ENCODE peak calls at places on chromosomes 12 and 14, in six cellular contexts. One of them, this sample, is unnamed.

GRCh38 chr14:95901014-95901413 is 24.4 kb downstream of the TUNAR start:
- DNase-seq in BE2C: no peak
- DNase-seq in transverse colon: no peak
- DNase-seq in left lung: no peak
- DNase-seq in thyroid gland: no peak
- DNase-seq in PC-3: no peak
- DNase-seq in this sample: no peak

GRCh38 chr12:1369942-1370620 is 224.3 kb downstream of the FBXL14 start:
- DNase-seq in BE2C: no peak
- DNase-seq in transverse colon: no peak
- DNase-seq in left lung: no peak
- DNase-seq in thyroid gland: no peak
- DNase-seq in PC-3: no peak
- DNase-seq in this sample: no peak

GRCh38 chr14:72169521-72169920 is 237.3 kb downstream of the RGS6 start:
- DNase-seq in BE2C: peak; percentile 43
- DNase-seq in transverse colon: no peak
- DNase-seq in left lung: no peak
- DNase-seq in thyroid gland: no peak
- DNase-seq in PC-3: no peak
- DNase-seq in this sample: peak; percentile 12

GRCh38 chr14:66444271-66444987 is 41.7 kb upstream of the CCDC196 start:
- DNase-seq in BE2C: no peak
- DNase-seq in transverse colon: no peak
- DNase-seq in left lung: no peak
- DNase-seq in thyroid gland: no peak
- DNase-seq in PC-3: no peak
- DNase-seq in this sample: no peak

GRCh38 chr12:1732914-1733313 is 42.0 kb downstream of the ADIPOR2 start:
- DNase-seq in BE2C: no peak
- DNase-seq in transverse colon: no peak
- DNase-seq in left lung: no peak
- DNase-seq in thyroid gland: no peak
- DNase-seq in PC-3: no peak
- DNase-seq in this sample: no peak

GRCh38 chr12:8867786-8868185 is 45.4 kb downstream of the A2ML1 start:
- DNase-seq in BE2C: no peak
- DNase-seq in transverse colon: no peak
- DNase-seq in left lung: no peak
- DNase-seq in thyroid gland: no peak
- DNase-seq in PC-3: no peak
- DNase-seq in this sample: no peak

GRCh38 chr12:39892146-39892545 is 213.7 kb downstream of the SLC2A13 start:
- DNase-seq in BE2C: peak; percentile 62
- DNase-seq in transverse colon: no peak
- DNase-seq in left lung: no peak
- DNase-seq in thyroid gland: no peak
- DNase-seq in PC-3: no peak
- DNase-seq in this sample: no peak

GRCh38 chr12:122356192-122356635 is 66.3 kb downstream of the CLIP1 start:
- DNase-seq in BE2C: peak; percentile 62
- DNase-seq in transverse colon: peak; percentile 51
- DNase-seq in left lung: no peak
- DNase-seq in thyroid gland: peak; percentile 56
- DNase-seq in PC-3: peak; percentile 79
- DNase-seq in this sample: peak; percentile 74

GRCh38 chr14:68862954-68863594 is 70.2 kb upstream of the ZFP36L1 start:
- DNase-seq in BE2C: peak; percentile 86
- DNase-seq in transverse colon: peak; percentile 82
- DNase-seq in left lung: no peak
- DNase-seq in thyroid gland: peak; percentile 75
- DNase-seq in PC-3: peak; percentile 91
- DNase-seq in this sample: peak; percentile 88

GRCh38 chr14:102080183-102081080 is 6.4 kb downstream of the HSP90AA1 start:
- DNase-seq in BE2C: no peak
- DNase-seq in transverse colon: no peak
- DNase-seq in left lung: no peak
- DNase-seq in thyroid gland: no peak
- DNase-seq in PC-3: no peak
- DNase-seq in this sample: no peak
- H3K36me3 ChIP-seq in BE2C: peaks cover 67% of the 10 kb centered on the region
- H3K36me3 ChIP-seq in transverse colon: peaks cover 63% of the 10 kb centered on the region
- H3K36me3 ChIP-seq in left lung: peaks cover 94% of the 10 kb centered on the region
- H3K36me3 ChIP-seq in thyroid gland: peaks cover 71% of the 10 kb centered on the region
- H3K36me3 ChIP-seq in PC-3: peaks cover 62% of the 10 kb centered on the region
- H3K36me3 ChIP-seq in this sample: peaks cover 48% of the 10 kb centered on the region

GRCh38 chr12:67068204-67068731 is 200.9 kb upstream of the CAND1 start:
- DNase-seq in BE2C: no peak
- DNase-seq in transverse colon: peak; percentile 13
- DNase-seq in left lung: peak; percentile 51
- DNase-seq in thyroid gland: peak; percentile 15
- DNase-seq in PC-3: peak; percentile 17
- DNase-seq in this sample: peak; percentile 59
- H3K4me3 ChIP-seq in BE2C: no peak overlapping the region
- H3K4me3 ChIP-seq in transverse colon: peak overlapping the region; percentile 73
- H3K4me3 ChIP-seq in left lung: peak overlapping the region; percentile 45
- H3K4me3 ChIP-seq in thyroid gland: peak overlapping the region; percentile 62
- H3K4me3 ChIP-seq in PC-3: peak overlapping the region; percentile 72
- H3K4me3 ChIP-seq in this sample: peak overlapping the region; percentile 76

DNA sequence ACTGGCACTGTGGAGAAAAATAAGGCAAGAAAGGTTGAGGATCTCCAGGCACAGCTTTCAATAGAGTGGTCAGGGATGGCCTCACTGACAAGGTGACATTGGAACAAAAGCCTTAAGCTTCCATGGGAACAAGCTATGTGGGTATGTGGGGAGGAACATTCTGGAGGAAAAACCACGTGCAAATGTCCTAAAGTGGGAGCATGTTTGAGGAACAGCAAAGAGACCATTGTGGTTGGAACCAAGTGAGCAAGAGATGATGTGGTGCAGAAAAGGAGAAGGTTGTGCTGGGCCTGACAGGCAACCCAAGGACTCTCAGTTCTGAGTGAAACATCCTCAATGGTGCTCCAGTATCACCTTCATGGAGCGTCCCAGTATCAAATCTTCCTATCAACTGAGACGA is 184.0 kb downstream of the CAND1 start:
- DNase-seq in BE2C: no peak
- DNase-seq in transverse colon: no peak
- DNase-seq in left lung: no peak
- DNase-seq in thyroid gland: no peak
- DNase-seq in PC-3: no peak
- DNase-seq in this sample: no peak
- H3K27me3 ChIP-seq in BE2C: no peaks in the 10 kb centered on the region
- H3K27me3 ChIP-seq in transverse colon: no peaks in the 10 kb centered on the region
- H3K27me3 ChIP-seq in left lung: no peaks in the 10 kb centered on the region
- H3K27me3 ChIP-seq in thyroid gland: no peaks in the 10 kb centered on the region
- H3K27me3 ChIP-seq in PC-3: no peaks in the 10 kb centered on the region
- H3K27me3 ChIP-seq in this sample: no peaks in the 10 kb centered on the region

GRCh38 chr12:124967016-124967739 is 21.8 kb downstream of the DHX37 start:
- DNase-seq in BE2C: no peak
- DNase-seq in transverse colon: no peak
- DNase-seq in left lung: no peak
- DNase-seq in thyroid gland: no peak
- DNase-seq in PC-3: no peak
- DNase-seq in this sample: peak; percentile 44

GRCh38 chr12:124968656-124969055 is 20.3 kb downstream of the DHX37 start:
- DNase-seq in BE2C: no peak
- DNase-seq in transverse colon: no peak
- DNase-seq in left lung: no peak
- DNase-seq in thyroid gland: no peak
- DNase-seq in PC-3: no peak
- DNase-seq in this sample: peak; percentile 40

GRCh38 chr12:124961055-124961454 is 27.9 kb downstream of the DHX37 start:
- DNase-seq in BE2C: no peak
- DNase-seq in transverse colon: no peak
- DNase-seq in left lung: no peak
- DNase-seq in thyroid gland: no peak
- DNase-seq in PC-3: no peak
- DNase-seq in this sample: no peak

GRCh38 chr12:124964836-124965462 is 24.0 kb downstream of the DHX37 start:
- DNase-seq in BE2C: no peak
- DNase-seq in transverse colon: no peak
- DNase-seq in left lung: no peak
- DNase-seq in thyroid gland: peak; percentile 44
- DNase-seq in PC-3: no peak
- DNase-seq in this sample: no peak

DNA sequence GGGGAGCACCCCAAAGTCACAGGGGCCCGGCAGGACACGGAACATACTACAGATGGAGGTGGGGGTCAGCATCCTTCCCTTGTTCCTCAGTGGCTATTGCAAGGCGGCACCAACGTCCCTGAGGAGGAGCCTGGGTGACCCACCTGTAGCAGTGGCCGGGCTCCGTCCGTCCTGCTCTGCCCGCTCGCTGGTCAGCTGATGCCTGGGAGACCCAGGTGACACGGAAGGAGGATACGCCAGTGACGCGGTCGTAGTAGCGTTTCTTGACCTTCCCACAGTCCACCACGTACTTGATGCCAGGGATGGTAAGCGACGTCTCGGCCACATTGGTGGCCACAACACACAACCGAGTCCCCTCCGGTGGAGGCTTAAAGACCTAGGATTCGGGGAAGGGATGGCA is 24.7 kb downstream of the DHX37 start:
- DNase-seq in BE2C: no peak
- DNase-seq in transverse colon: no peak
- DNase-seq in left lung: no peak
- DNase-seq in thyroid gland: no peak
- DNase-seq in PC-3: no peak
- DNase-seq in this sample: no peak
- H3K36me3 ChIP-seq in BE2C: peaks cover 70% of the 10 kb centered on the region
- H3K36me3 ChIP-seq in transverse colon: peaks cover 37% of the 10 kb centered on the region
- H3K36me3 ChIP-seq in left lung: peaks cover 100% of the 10 kb centered on the region
- H3K36me3 ChIP-seq in thyroid gland: peaks cover 57% of the 10 kb centered on the region
- H3K36me3 ChIP-seq in PC-3: peaks cover 55% of the 10 kb centered on the region
- H3K36me3 ChIP-seq in this sample: peaks cover 23% of the 10 kb centered on the region

GRCh38 chr12:121133838-121134237 is 1.2 kb downstream of the P2RX7 start:
- DNase-seq in BE2C: no peak
- DNase-seq in transverse colon: no peak
- DNase-seq in left lung: no peak
- DNase-seq in thyroid gland: no peak
- DNase-seq in PC-3: no peak
- DNase-seq in this sample: no peak
- H3K4me3 ChIP-seq in BE2C: peak overlapping the region; percentile 66
- H3K4me3 ChIP-seq in transverse colon: no peak overlapping the region
- H3K4me3 ChIP-seq in left lung: peak overlapping the region; percentile 54
- H3K4me3 ChIP-seq in thyroid gland: no peak overlapping the region
- H3K4me3 ChIP-seq in PC-3: peak overlapping the region; percentile 65
- H3K4me3 ChIP-seq in this sample: no peak overlapping the region

DNA sequence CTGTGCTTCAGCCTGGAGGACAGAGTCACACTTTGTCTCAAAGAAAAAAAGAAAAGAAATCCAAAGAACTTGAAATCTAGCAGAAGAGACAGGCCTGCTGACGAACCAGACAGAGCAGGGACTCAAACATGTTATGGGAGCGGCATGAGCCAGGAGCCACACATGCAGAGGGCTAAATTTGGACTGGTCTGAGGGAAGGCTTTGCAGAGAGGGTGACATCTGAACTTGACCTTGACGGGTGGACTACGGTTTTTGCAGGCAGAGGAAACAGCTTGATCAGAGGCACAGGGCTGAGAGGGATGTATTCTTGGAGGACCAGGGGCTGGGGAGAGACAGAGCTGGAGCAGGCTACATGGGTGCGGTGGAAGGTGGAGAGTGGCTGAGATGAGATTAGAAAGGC is 20.5 kb upstream of the SLC24A4 start:
- DNase-seq in BE2C: no peak
- DNase-seq in transverse colon: no peak
- DNase-seq in left lung: no peak
- DNase-seq in thyroid gland: no peak
- DNase-seq in PC-3: no peak
- DNase-seq in this sample: no peak
- H3K27me3 ChIP-seq in BE2C: peaks cover 9% of the 10 kb centered on the region
- H3K27me3 ChIP-seq in transverse colon: peaks cover 4% of the 10 kb centered on the region
- H3K27me3 ChIP-seq in left lung: no peaks in the 10 kb centered on the region
- H3K27me3 ChIP-seq in thyroid gland: no peaks in the 10 kb centered on the region
- H3K27me3 ChIP-seq in PC-3: peaks cover 68% of the 10 kb centered on the region
- H3K27me3 ChIP-seq in this sample: peaks cover 2% of the 10 kb centered on the region

GRCh38 chr12:132009336-132009859 is 59.7 kb downstream of the EP400 start:
- DNase-seq in BE2C: no peak
- DNase-seq in transverse colon: no peak
- DNase-seq in left lung: no peak
- DNase-seq in thyroid gland: no peak
- DNase-seq in PC-3: no peak
- DNase-seq in this sample: no peak
- H3K36me3 ChIP-seq in BE2C: peaks cover 72% of the 10 kb centered on the region
- H3K36me3 ChIP-seq in transverse colon: peaks cover 40% of the 10 kb centered on the region
- H3K36me3 ChIP-seq in left lung: peaks cover 97% of the 10 kb centered on the region
- H3K36me3 ChIP-seq in thyroid gland: peaks cover 53% of the 10 kb centered on the region
- H3K36me3 ChIP-seq in PC-3: peaks cover 67% of the 10 kb centered on the region
- H3K36me3 ChIP-seq in this sample: peaks cover 38% of the 10 kb centered on the region

GRCh38 chr12:108629156-108629555 is 4.5 kb downstream of the SELPLG start:
- DNase-seq in BE2C: no peak
- DNase-seq in transverse colon: peak; percentile 8
- DNase-seq in left lung: no peak
- DNase-seq in thyroid gland: no peak
- DNase-seq in PC-3: no peak
- DNase-seq in this sample: no peak
- H3K4me3 ChIP-seq in BE2C: no peak overlapping the region
- H3K4me3 ChIP-seq in transverse colon: no peak overlapping the region
- H3K4me3 ChIP-seq in left lung: peak overlapping the region; percentile 57
- H3K4me3 ChIP-seq in thyroid gland: no peak overlapping the region
- H3K4me3 ChIP-seq in PC-3: no peak overlapping the region
- H3K4me3 ChIP-seq in this sample: no peak overlapping the region

DNA sequence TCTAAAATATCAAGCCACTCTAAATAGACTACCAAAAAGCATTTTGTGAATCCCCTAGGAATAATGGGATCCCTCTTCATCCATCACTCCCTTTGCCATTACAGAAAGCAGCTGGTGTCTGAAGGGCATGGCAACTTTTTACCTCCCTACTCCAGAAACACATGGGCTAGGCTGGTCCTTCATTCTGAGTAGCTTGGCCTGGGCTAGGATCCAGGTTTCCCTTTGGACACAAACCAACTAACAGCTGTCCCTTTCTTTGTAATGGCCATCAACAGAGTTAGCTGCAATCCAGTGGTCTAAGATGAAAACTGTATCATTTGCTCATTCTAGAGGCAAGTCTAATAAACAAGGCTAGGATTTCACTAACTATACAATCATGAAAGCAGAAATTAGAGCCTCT is 7.4 kb downstream of the GRIN2B start:
- DNase-seq in BE2C: no peak
- DNase-seq in transverse colon: no peak
- DNase-seq in left lung: no peak
- DNase-seq in thyroid gland: no peak
- DNase-seq in PC-3: no peak
- DNase-seq in this sample: no peak
- H3K27me3 ChIP-seq in BE2C: peaks cover 13% of the 10 kb centered on the region
- H3K27me3 ChIP-seq in transverse colon: peaks cover 10% of the 10 kb centered on the region
- H3K27me3 ChIP-seq in left lung: peaks cover 5% of the 10 kb centered on the region
- H3K27me3 ChIP-seq in thyroid gland: no peaks in the 10 kb centered on the region
- H3K27me3 ChIP-seq in PC-3: peaks cover 44% of the 10 kb centered on the region
- H3K27me3 ChIP-seq in this sample: peaks cover 14% of the 10 kb centered on the region